ENCODE peak calls at places on chromosomes 6 and 20, in five cellular contexts. One of them, this sample, is unnamed.

GRCh38 chr6:93036835-93037234 is 382.5 kb downstream of the EPHA7 start:
- DNase-seq in amniotic stem cell: no peak
- DNase-seq in iris pigment epithelial cell: peak
- DNase-seq in IMR-90: peak
- DNase-seq in mesenchymal stem cell: peak
- DNase-seq in this sample: peak

GRCh38 chr20:36845288-36845969 is 30.5 kb upstream of the TLDC2 start:
- DNase-seq in amniotic stem cell: no peak
- DNase-seq in IMR-90: no peak
- DNase-seq in mesenchymal stem cell: no peak
- DNase-seq in iris pigment epithelial cell: no peak
- DNase-seq in this sample: no peak

GRCh38 chr6:44524491-44525227 is 137.2 kb downstream of the CDC5L start:
- DNase-seq in IMR-90: no peak
- DNase-seq in mesenchymal stem cell: no peak
- DNase-seq in amniotic stem cell: no peak
- DNase-seq in iris pigment epithelial cell: peak
- DNase-seq in this sample: peak

GRCh38 chr20:33992145-33992922 is 1.4 kb upstream of the RALY start:
- DNase-seq in mesenchymal stem cell: no peak
- DNase-seq in amniotic stem cell: no peak
- DNase-seq in iris pigment epithelial cell: peak
- DNase-seq in IMR-90: peak
- DNase-seq in this sample: peak

GRCh38 chr20:58584051-58584824 is 66.8 kb upstream of the STX16 start:
- DNase-seq in iris pigment epithelial cell: no peak
- DNase-seq in amniotic stem cell: no peak
- DNase-seq in IMR-90: no peak
- DNase-seq in mesenchymal stem cell: no peak
- DNase-seq in this sample: no peak

GRCh38 chr20:39676857-39677351 is 714.8 kb downstream of the DHX35 start:
- DNase-seq in iris pigment epithelial cell: no peak
- DNase-seq in IMR-90: peak
- DNase-seq in amniotic stem cell: no peak
- DNase-seq in mesenchymal stem cell: no peak
- DNase-seq in this sample: peak

GRCh38 chr20:1895674-1896496 is 678 bp downstream of the SIRPA start:
- DNase-seq in amniotic stem cell: no peak
- DNase-seq in iris pigment epithelial cell: peak
- DNase-seq in IMR-90: no peak
- DNase-seq in mesenchymal stem cell: peak
- DNase-seq in this sample: no peak

GRCh38 chr6:112343375-112343774 is 3.8 kb upstream of the RFPL4B start:
- DNase-seq in mesenchymal stem cell: no peak
- DNase-seq in amniotic stem cell: no peak
- DNase-seq in iris pigment epithelial cell: no peak
- DNase-seq in IMR-90: no peak
- DNase-seq in this sample: no peak

GRCh38 chr6:114085206-114085605 is 114.3 kb upstream of the HDAC2 start:
- DNase-seq in iris pigment epithelial cell: peak
- DNase-seq in amniotic stem cell: peak
- DNase-seq in mesenchymal stem cell: no peak
- DNase-seq in IMR-90: peak
- DNase-seq in this sample: no peak

GRCh38 chr6:115137910-115138309 is 795.1 kb upstream of the HS3ST5 start:
- DNase-seq in amniotic stem cell: no peak
- DNase-seq in iris pigment epithelial cell: no peak
- DNase-seq in IMR-90: no peak
- DNase-seq in mesenchymal stem cell: no peak
- DNase-seq in this sample: no peak

This sample was measured in fibroblast of villous mesenchyme.